ENCODE peak calls at places on chromosomes 16 and 17, in four cellular contexts. Y is CD8-positive, alpha-beta memory T cell; Q is NT2/D1; Z is heart right ventricle. J is an unnamed sample. For H3K4me1 and H3K36me3, the result is how much of the 10 kb centered on the place peaks cover.

GRCh38 chr16:576823-577201 is 7.0 kb downstream of the PIGQ start:
- DNase-seq in Y (no peak), Q (no peak), Z (no peak), J (no peak)

GRCh38 chr17:7842950-7843535 is 9.0 kb downstream of the KDM6B start:
- DNase-seq in Y (no peak), Q (no peak), Z (peak), J (peak)

GRCh38 chr17:47982645-47983440 is 11.9 kb downstream of the CDK5RAP3 start:
- DNase-seq in Y (no peak), Q (no peak), Z (no peak), J (no peak)

GRCh38 chr16:27273330-27273669 is 4.7 kb upstream of the NSMCE1 start:
- DNase-seq in Y (no peak), Q (no peak), Z (no peak), J (no peak)

GRCh38 chr17:58577696-58578095 is 63.3 kb upstream of the MTMR4 start:
- DNase-seq in Y (peak), Q (peak), Z (peak), J (peak)

GRCh38 chr16:89160977-89161701 is 10.4 kb upstream of the CDH15 start:
- DNase-seq in Y (no peak), Q (no peak), Z (no peak), J (no peak)

GRCh38 chr16:20734056-20734455 is 7.6 kb downstream of the THUMPD1 start:
- DNase-seq in Y (no peak), Q (no peak), Z (no peak), J (no peak)

GRCh38 chr16:3550851-3551847 is 26.1 kb downstream of the NLRC3 start:
- DNase-seq in Y (no peak), Q (no peak), Z (no peak), J (no peak)

GRCh38 chr16:67860589-67861398 is 12.1 kb upstream of the EDC4 start:
- DNase-seq in Y (no peak), Q (no peak), Z (no peak), J (no peak)

GRCh38 chr16:529012-529575 is 1.6 kb downstream of the CAPN15 start:
- DNase-seq in Y (no peak), Q (no peak), Z (no peak), J (no peak)

GRCh38 chr17:27319536-27320221 is 25.8 kb downstream of the WSB1 start:
- DNase-seq in Y (no peak), Q (no peak), Z (peak), J (peak)

GRCh38 chr17:40602445-40603443 is 37.5 kb upstream of the CCR7 start:
- DNase-seq in Y (peak), Q (no peak), Z (no peak), J (no peak)

GRCh38 chr17:46995841-46996571 is 17.0 kb upstream of the RPRML start:
- DNase-seq in Y (no peak), Q (no peak), Z (no peak), J (no peak)

GRCh38 chr17:9240659-9241370 is 219.5 kb downstream of the NTN1 start:
- DNase-seq in Y (no peak), Q (no peak), Z (peak), J (peak)

GRCh38 chr17:7056386-7056785 is 12.5 kb upstream of the SLC16A11 start:
- DNase-seq in Y (no peak), Q (no peak), Z (no peak), J (no peak)

GRCh38 chr17:66747561-66748275 is 87.2 kb upstream of the CACNG5 start:
- DNase-seq in Y (no peak), Q (no peak), Z (no peak), J (peak)

GRCh38 chr17:8649157-8650118 is 18.9 kb upstream of the MYH10 start:
- DNase-seq in Y (no peak), Q (no peak), Z (no peak), J (no peak)

GRCh38 chr17:11598274-11599221 is at the start of gene DNAH9:
- DNase-seq in Y (no peak), Q (peak), Z (peak), J (peak)

GRCh38 chr17:39069114-39069756 is 82.2 kb downstream of the PLXDC1 start:
- DNase-seq in Y (peak), Q (no peak), Z (no peak), J (peak)

GRCh38 chr17:80219777-80220708 is at the start of the genes SGSH and SLC26A11:
- DNase-seq in Y (peak), Q (peak), Z (peak), J (peak)

GRCh38 chr17:31453896-31454295 is 62.4 kb downstream of the RAB11FIP4 start:
- DNase-seq in Y (no peak), Q (no peak), Z (no peak), J (no peak)

GRCh38 chr16:72637306-72637705 is 410.6 kb downstream of the ZFHX3 start:
- DNase-seq in Y (no peak), Q (no peak), Z (no peak), J (no peak)

GRCh38 chr17:56597495-56597990 is 4.0 kb downstream of the NOG start:
- DNase-seq in Y (peak), Q (peak), Z (peak), J (no peak)

GRCh38 chr16:69100046-69100765 is 5.2 kb upstream of the HAS3 start:
- DNase-seq in Y (no peak), Q (no peak), Z (no peak), J (no peak)

GRCh38 chr16:22648941-22649340 is 138.2 kb downstream of the NPIPB5 start:
- DNase-seq in Y (no peak), Q (no peak), Z (no peak), J (no peak)

GRCh38 chr16:11386791-11387546 is 41.7 kb downstream of the RMI2 start:
- DNase-seq in Y (no peak), Q (no peak), Z (peak), J (no peak)

GRCh38 chr17:40329981-40330794 is 21.2 kb downstream of the RARA start:
- DNase-seq in Y (peak), Q (no peak), Z (peak), J (no peak)

GRCh38 chr17:42849451-42850157 is 1.4 kb upstream of the AOC3 start:
- DNase-seq in Y (no peak), Q (no peak), Z (no peak), J (no peak)

GRCh38 chr17:57532966-57533365 is 212.1 kb downstream of the CCDC182 start:
- DNase-seq in Y (no peak), Q (no peak), Z (no peak), J (no peak)

GRCh38 chr17:1972429-1973160 is 52.5 kb downstream of the RTN4RL1 start:
- DNase-seq in Y (no peak), Q (no peak), Z (no peak), J (peak)

GRCh38 chr17:38724337-38724988 is 5.7 kb upstream of the CISD3 start:
- DNase-seq in Y (no peak), Q (no peak), Z (peak), J (peak)

GRCh38 chr17:78805301-78805700 is 23.2 kb upstream of the CYTH1 start:
- DNase-seq in Y (no peak), Q (no peak), Z (no peak), J (no peak)

GRCh38 chr16:59210955-59211541 is 476.9 kb upstream of the GOT2 start:
- DNase-seq in Y (no peak), Q (peak), Z (no peak), J (peak)

GRCh38 chr16:80599466-80599865 is 58.7 kb downstream of the DYNLRB2 start:
- DNase-seq in Y (no peak), Q (no peak), Z (no peak), J (no peak)

GRCh38 chr16:52964290-52964689 is 88.4 kb downstream of the CHD9NB start:
- DNase-seq in Y (no peak), Q (no peak), Z (no peak), J (no peak)

GRCh38 chr16:52957199-52957598 is 95.5 kb downstream of the CHD9NB start:
- DNase-seq in Y (no peak), Q (no peak), Z (no peak), J (no peak)

GRCh38 chr16:52953215-52953614 is 99.5 kb downstream of the CHD9NB start:
- DNase-seq in Y (no peak), Q (no peak), Z (no peak), J (no peak)

GRCh38 chr16:52963471-52963870 is 89.2 kb downstream of the CHD9NB start:
- DNase-seq in Y (no peak), Q (peak), Z (no peak), J (no peak)

DNA sequence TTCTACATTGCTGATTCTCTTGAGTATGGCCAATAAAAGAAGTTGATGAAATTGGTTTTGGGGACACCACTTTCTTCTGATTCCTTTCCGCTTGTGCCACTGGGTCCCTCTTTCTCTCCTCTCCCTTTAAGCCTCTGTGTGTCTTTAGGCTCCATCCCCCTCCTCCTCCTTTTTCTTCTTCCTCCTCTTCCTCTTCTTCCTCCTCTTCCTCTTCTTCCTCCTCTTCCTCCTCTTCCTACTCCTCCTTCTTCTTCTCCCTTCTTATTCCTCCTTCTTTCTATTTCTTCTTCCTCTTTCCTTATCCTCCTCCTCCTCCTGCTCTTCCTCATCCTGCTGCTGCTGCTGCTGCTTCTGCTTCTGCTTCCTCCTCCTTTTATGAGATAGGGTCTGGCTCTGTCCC is 93.7 kb downstream of the CHD9NB start:
- DNase-seq in Y (no peak), Q (no peak), Z (no peak), J (no peak)
- H3K4me1 ChIP-seq in Y (under half), Q (under half), Z (under half), J (under half)

GRCh38 chr17:63819131-63819530 is 8.1 kb upstream of the PSMC5 start:
- DNase-seq in Y (no peak), Q (no peak), Z (no peak), J (no peak)
- H3K36me3 ChIP-seq in Y (half or more), Q (half or more), Z (half or more), J (half or more)

GRCh38 chr16:50154369-50154947 is 1.4 kb downstream of the TENT4B start:
- DNase-seq in Y (no peak), Q (no peak), Z (no peak), J (peak)
- H3K4me1 ChIP-seq in Y (half or more), Q (under half), Z (under half), J (under half)

DNA sequence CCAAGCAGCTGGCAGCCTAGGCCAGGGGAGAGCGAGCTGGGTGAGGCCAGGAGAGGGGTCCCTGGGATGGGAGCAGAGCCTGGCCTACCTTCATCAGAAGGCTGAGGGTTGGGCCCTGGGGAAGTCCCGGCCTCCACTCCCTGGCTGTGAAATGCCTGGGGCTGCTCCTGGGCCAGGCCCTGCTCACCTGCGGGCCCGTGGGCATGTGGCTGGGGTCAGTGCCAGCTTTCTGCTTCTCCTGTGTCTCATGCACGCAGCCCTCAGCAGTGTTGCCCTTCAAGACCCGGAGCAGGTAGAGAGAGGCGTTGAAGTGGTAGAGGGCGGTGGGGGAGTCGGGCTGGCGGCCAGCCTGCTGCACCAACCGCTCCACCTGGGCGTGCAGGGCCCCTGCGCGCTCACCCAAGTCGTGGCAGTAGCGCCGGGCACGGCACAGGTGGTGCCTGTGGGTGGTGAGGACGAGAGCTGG is 12.4 kb downstream of the MYBBP1A start:
- DNase-seq in Y (no peak), Q (no peak), Z (no peak), J (no peak)
- H3K36me3 ChIP-seq in Y (under half), Q (half or more), Z (under half), J (half or more)

GRCh38 chr17:35539659-35540026 is 2.2 kb upstream of the SLFN12L start:
- DNase-seq in Y (no peak), Q (no peak), Z (no peak), J (no peak)
- H3K4me1 ChIP-seq in Y (under half), Q (under half), Z (half or more), J (under half)

GRCh38 chr17:4549781-4550533 is 5.2 kb downstream of the MYBBP1A start:
- DNase-seq in Y (no peak), Q (no peak), Z (no peak), J (no peak)

GRCh38 chr17:4551141-4551540 is 4.0 kb downstream of the MYBBP1A start:
- DNase-seq in Y (no peak), Q (no peak), Z (no peak), J (no peak)

GRCh38 chr17:4550534-4551039 is 4.6 kb downstream of the MYBBP1A start:
- DNase-seq in Y (no peak), Q (no peak), Z (no peak), J (no peak)

GRCh38 chr17:4553669-4554068 is 1.5 kb downstream of the MYBBP1A start:
- DNase-seq in Y (no peak), Q (no peak), Z (no peak), J (no peak)

GRCh38 chr17:4551796-4552525 is 3.2 kb downstream of the MYBBP1A start:
- DNase-seq in Y (no peak), Q (no peak), Z (no peak), J (no peak)
- H3K36me3 ChIP-seq in Y (under half), Q (half or more), Z (under half), J (half or more)

GRCh38 chr16:85208181-85208580 is 95.9 kb upstream of the CIBAR2 start:
- DNase-seq in Y (no peak), Q (no peak), Z (no peak), J (no peak)

GRCh38 chr16:85207357-85207921 is 95.2 kb upstream of the CIBAR2 start:
- DNase-seq in Y (no peak), Q (no peak), Z (no peak), J (no peak)

GRCh38 chr16:85208643-85209520 is 96.6 kb upstream of the CIBAR2 start:
- DNase-seq in Y (no peak), Q (no peak), Z (no peak), J (no peak)

GRCh38 chr16:85205747-85206471 is 93.6 kb upstream of the CIBAR2 start:
- DNase-seq in Y (no peak), Q (no peak), Z (no peak), J (peak)

GRCh38 chr16:85206472-85207356 is 94.4 kb upstream of the CIBAR2 start:
- DNase-seq in Y (no peak), Q (no peak), Z (peak), J (peak)
- H3K4me1 ChIP-seq in Y (under half), Q (half or more), Z (under half), J (half or more)

GRCh38 chr17:82058855-82059249 is 6.8 kb downstream of the DUS1L start:
- DNase-seq in Y (no peak), Q (no peak), Z (no peak), J (no peak)

GRCh38 chr17:82058230-82058854 is 6.6 kb downstream of the GPS1 start:
- DNase-seq in Y (no peak), Q (no peak), Z (peak), J (no peak)

GRCh38 chr17:82060614-82061013 is 5.0 kb downstream of the DUS1L start:
- DNase-seq in Y (no peak), Q (no peak), Z (no peak), J (no peak)

GRCh38 chr17:82060001-82060380 is 5.6 kb downstream of the DUS1L start:
- DNase-seq in Y (no peak), Q (no peak), Z (no peak), J (no peak)

DNA sequence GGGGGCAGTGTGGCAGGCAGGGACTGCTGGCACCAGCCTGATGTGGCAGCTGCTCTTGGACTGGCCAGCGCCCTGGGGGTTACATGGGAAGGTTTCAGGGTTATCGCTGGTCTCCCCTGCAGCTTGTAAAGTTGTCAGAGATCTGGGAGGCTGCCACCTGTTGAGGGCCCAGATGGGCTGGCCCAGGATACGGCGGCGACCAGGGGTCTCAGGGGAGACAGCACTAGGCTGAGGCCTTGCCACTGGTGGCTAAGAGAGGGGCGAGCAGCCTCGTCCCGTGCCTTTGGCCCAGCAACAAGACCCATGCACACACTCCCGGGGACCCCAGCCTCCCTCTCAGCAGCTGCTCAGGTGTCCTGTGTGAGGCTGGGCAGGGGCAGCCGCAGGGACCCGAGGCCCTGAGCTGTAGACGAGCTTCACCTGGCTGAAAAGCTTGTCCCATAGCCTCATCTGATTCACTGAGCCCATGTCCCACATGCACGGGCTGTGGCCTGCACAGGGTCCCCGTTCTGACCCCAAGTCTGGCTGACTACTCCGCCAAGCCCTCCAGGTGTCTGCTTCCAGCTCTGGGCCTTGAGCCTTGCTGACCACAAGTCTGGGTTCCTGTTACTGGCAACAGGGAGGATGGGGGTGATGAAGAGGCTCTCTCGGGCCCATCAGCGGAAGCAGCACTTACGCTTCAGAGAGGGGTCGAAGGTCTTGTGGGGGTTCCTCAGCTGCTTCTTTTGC is 6.2 kb downstream of the DUS1L start:
- DNase-seq in Y (no peak), Q (no peak), Z (no peak), J (peak)
- H3K36me3 ChIP-seq in Y (under half), Q (half or more), Z (under half), J (half or more)

DNA sequence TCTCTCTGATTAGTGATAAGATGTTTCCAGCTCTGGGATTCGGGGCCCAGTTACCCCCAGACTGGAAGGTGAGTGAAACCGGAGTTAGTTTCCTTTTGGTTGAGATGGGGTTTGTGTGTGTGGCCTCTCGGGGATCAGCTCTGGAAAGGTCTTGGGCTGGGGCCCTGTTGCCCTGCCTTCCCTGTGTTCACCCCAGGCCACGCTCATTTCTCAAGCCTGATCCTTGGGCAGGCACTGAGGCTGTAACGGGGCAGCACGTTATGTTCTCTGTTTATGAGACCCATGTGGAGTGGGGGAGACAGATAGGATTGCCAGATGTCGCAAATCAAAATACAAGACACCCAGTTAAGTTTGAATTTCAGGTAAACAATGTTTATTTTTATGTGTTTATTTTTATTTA is 35.5 kb downstream of the CPNE2 start:
- DNase-seq in Y (no peak), Q (no peak), Z (no peak), J (no peak)
- H3K4me1 ChIP-seq in Y (half or more), Q (under half), Z (under half), J (under half)

DNA sequence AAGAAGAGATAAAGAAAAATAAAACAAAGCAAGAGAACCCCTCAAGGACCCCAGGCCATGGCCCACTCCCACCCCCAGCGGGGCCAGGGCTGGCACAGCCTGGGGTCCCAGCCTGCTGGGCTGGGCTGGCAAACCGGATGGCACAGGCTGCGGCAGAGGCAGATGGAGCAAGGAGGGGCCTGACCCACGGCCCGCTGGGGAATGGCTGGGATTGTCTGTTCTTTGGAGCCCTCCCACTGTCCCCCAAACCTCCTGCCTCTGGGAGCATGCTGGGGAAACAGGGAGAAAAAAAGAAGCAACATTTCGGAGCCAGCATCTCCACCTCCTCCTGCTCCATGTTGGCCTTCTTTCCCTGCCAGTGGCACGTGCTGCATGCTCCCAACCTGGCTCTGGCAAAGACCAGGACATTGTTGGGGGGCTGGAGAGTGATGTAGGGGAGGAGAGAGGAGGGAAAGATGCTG is 37.1 kb upstream of the LHX1 start:
- DNase-seq in Y (no peak), Q (no peak), Z (no peak), J (no peak)
- H3K36me3 ChIP-seq in Y (under half), Q (under half), Z (under half), J (under half)